ENCODE peak calls at places on chromosomes 7 and 10, in eight cellular contexts. I is brain microvascular endothelial cell, Z is neural progenitor cell, Y is cardiac muscle cell, W is left ventricle myocardium inferior, K is NT2/D1, M is sigmoid colon, X is mammary epithelial cell. R is an unnamed sample.
A peak's percentile ranks its signal among the peaks of the same experiment; 100 is the strongest.

GRCh38 chr10:13184726-13185514 is 23.6 kb downstream of the MCM10 start:
- DNase-seq in I (no peak), Z (no peak), Y (no peak), W (no peak), K (no peak), M (peak; percentile 69), X (no peak), R (no peak)

GRCh38 chr7:26292768-26293560 is 1.3 kb downstream of the SNX10 start:
- DNase-seq in I (no peak), Z (peak; percentile 30), Y (no peak), W (no peak), K (no peak), M (no peak), X (no peak), R (no peak)

GRCh38 chr7:100884741-100885439 is 4.6 kb downstream of the UFSP1 start:
- DNase-seq in I (no peak), Z (no peak), Y (no peak), W (no peak), K (no peak), M (no peak), X (no peak), R (no peak)

GRCh38 chr7:30179016-30179436 is 44.2 kb downstream of the MTURN start:
- DNase-seq in I (no peak), Z (no peak), Y (no peak), W (no peak), K (no peak), M (no peak), X (no peak), R (no peak)

GRCh38 chr10:110268931-110269640 is 35.6 kb downstream of the SMNDC1 start:
- DNase-seq in I (no peak), Z (no peak), Y (peak; percentile 7), W (no peak), K (no peak), M (no peak), X (no peak), R (no peak)

GRCh38 chr7:152564656-152565055 is 111.3 kb downstream of the XRCC2 start:
- DNase-seq in I (no peak), Z (no peak), Y (no peak), W (no peak), K (no peak), M (no peak), X (no peak), R (no peak)

GRCh38 chr10:34528320-34528719 is 286.8 kb downstream of the PARD3 start:
- DNase-seq in I (peak; percentile 96), Z (peak; percentile 64), Y (peak; percentile 95), W (no peak), K (peak; percentile 85), M (no peak), X (peak; percentile 91), R (no peak)

GRCh38 chr7:94396044-94396443 is 1.3 kb downstream of the COL1A2 start:
- DNase-seq in I (peak; percentile 68), Z (peak; percentile 1), Y (peak; percentile 87), W (no peak), K (no peak), M (no peak), X (no peak), R (no peak)

GRCh38 chr10:22515009-22515408 is 169.7 kb downstream of the SPAG6 start:
- DNase-seq in I (no peak), Z (no peak), Y (no peak), W (no peak), K (no peak), M (no peak), X (no peak), R (no peak)

GRCh38 chr7:1541431-1542162 is 11.1 kb downstream of the MAFK start:
- DNase-seq in I (no peak), Z (no peak), Y (no peak), W (no peak), K (no peak), M (peak; percentile 65), X (no peak), R (no peak)

GRCh38 chr7:50362712-50363282 is 58.3 kb downstream of the IKZF1 start:
- DNase-seq in I (no peak), Z (no peak), Y (no peak), W (no peak), K (no peak), M (no peak), X (no peak), R (no peak)
- H3K36me3 ChIP-seq in I (no peaks in the 10 kb centered on the region), Z (no peaks in the 10 kb centered on the region), Y (no peaks in the 10 kb centered on the region), W (no peaks in the 10 kb centered on the region), K (no peaks in the 10 kb centered on the region), M (no peaks in the 10 kb centered on the region), X (no peaks in the 10 kb centered on the region), R (no peaks in the 10 kb centered on the region)

GRCh38 chr7:151074817-151075661 is 5.6 kb downstream of the FASTK start:
- DNase-seq in I (no peak), Z (no peak), Y (no peak), W (no peak), K (no peak), M (no peak), X (no peak), R (peak; percentile 56)
- H3K36me3 ChIP-seq in I (peaks cover 56% of the 10 kb centered on the region), Z (no peaks in the 10 kb centered on the region), Y (peaks cover 32% of the 10 kb centered on the region), W (peaks cover 63% of the 10 kb centered on the region), K (peaks cover 79% of the 10 kb centered on the region), M (peaks cover 56% of the 10 kb centered on the region), X (peaks cover 7% of the 10 kb centered on the region), R (peaks cover 65% of the 10 kb centered on the region)

DNA sequence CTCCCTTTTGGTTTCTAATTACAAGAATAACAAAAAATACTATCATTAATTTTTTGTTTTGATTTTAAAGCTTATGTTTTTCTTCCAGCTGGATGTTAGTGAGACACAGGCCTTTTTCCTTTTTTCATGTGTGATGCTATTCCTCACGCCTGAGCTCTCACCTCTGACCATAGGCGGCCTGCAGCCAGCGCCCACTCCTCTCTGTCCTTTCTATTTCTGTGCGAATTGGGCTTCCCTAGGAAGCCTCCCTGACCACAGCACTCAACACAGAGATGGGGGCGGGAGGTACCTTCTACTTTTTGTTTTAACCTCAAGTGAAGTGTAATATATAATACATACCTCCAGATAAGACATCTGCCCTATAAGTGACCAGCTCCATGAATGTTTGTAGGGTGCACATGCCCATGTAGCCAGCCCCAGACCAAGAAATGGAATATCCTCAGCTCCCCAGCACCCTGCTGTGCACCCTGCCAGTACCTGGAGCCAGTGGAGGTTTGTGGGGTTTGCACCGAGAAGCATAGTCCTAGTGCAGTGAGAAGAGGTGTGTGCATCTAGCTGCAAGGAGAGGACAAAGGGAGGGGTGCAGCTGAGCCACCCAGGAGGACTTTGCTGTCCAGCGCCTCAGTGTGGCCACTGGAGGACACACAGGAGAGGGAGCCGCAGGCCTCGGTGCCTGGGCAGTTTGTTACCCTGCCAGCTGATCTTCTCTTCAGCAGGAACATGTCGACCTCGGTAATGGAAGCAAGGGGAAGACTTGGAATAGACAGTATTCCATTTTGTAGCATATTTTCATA is 38.5 kb downstream of the BNIP3 start:
- DNase-seq in I (no peak), Z (peak; percentile 71), Y (peak; percentile 20), W (no peak), K (peak; percentile 20), M (no peak), X (no peak), R (peak; percentile 51)
- H3K36me3 ChIP-seq in I (peaks cover 20% of the 10 kb centered on the region), Z (no peaks in the 10 kb centered on the region), Y (peaks cover 41% of the 10 kb centered on the region), W (peaks cover 79% of the 10 kb centered on the region), K (peaks cover 85% of the 10 kb centered on the region), M (peaks cover 32% of the 10 kb centered on the region), X (peaks cover 14% of the 10 kb centered on the region), R (peaks cover 64% of the 10 kb centered on the region)

GRCh38 chr7:155455776-155456516 is 2.0 kb upstream of the EN2 start:
- DNase-seq in I (no peak), Z (no peak), Y (no peak), W (no peak), K (no peak), M (no peak), X (no peak), R (peak; percentile 52)
- H3K36me3 ChIP-seq in I (no peaks in the 10 kb centered on the region), Z (no peaks in the 10 kb centered on the region), Y (no peaks in the 10 kb centered on the region), W (no peaks in the 10 kb centered on the region), K (no peaks in the 10 kb centered on the region), M (no peaks in the 10 kb centered on the region), X (no peaks in the 10 kb centered on the region), R (no peaks in the 10 kb centered on the region)

DNA sequence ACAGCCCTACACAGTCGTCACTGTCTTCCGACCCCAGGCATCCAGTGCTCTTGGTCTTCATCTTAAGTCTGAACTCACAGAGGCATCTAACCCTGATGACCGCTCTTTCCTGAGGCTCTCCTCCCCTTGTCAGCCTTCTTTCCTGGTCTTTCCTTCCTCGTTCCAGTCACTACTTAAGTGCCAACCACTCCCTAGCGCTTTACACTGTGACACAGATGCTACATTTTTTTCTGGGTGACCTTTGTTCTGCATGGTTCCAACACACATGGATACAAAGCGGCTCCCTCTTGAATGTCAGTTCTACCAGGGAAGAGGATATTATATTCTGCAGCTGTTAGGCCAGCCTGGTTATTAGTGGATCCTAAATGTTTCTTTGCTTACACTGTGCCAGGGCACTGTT is 12.7 kb downstream of the YWHAG start:
- DNase-seq in I (no peak), Z (no peak), Y (no peak), W (no peak), K (no peak), M (peak; percentile 11), X (no peak), R (no peak)
- H3K36me3 ChIP-seq in I (peaks cover 68% of the 10 kb centered on the region), Z (peaks cover 9% of the 10 kb centered on the region), Y (peaks cover 30% of the 10 kb centered on the region), W (peaks cover 80% of the 10 kb centered on the region), K (peaks cover 85% of the 10 kb centered on the region), M (peaks cover 28% of the 10 kb centered on the region), X (peaks cover 43% of the 10 kb centered on the region), R (peaks cover 64% of the 10 kb centered on the region)

DNA sequence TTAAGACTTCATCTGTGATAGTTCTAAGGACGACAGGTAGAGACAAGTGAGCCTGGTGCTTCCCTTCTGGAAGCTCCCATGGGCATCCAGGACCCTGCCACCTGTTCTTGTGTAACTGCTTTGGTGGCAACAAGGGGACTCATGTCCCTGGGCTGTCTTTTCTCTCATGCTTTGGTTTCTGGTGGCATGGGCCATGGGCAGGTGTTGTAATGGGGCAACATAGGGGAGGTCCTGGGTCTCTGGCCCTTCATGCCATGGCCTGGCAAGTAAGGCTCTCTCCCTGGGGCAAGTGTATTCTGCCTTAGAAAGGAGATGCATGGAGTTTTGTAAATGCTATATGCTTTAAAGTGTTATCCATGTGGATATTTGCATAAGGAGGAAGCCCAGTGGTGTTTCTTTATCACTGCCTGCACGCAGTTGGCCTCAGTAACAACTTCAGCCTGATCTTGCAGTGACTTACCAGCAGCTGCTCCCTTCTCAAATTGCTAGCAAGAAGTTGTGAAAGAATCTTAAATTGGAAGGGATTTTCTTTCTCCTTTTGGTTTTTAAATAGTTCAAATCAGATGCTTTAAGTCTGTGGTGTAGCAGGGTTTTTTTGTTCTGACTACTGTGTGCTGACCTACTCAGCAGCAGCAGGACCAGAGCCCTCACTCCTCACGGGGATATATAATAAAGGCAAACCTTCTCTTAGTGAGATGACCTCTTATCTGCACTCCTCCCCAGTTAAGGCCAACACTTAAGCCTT is 39.9 kb downstream of the OGDH start:
- DNase-seq in I (no peak), Z (no peak), Y (no peak), W (no peak), K (no peak), M (no peak), X (no peak), R (no peak)
- H3K36me3 ChIP-seq in I (peaks cover 9% of the 10 kb centered on the region), Z (no peaks in the 10 kb centered on the region), Y (peaks cover 21% of the 10 kb centered on the region), W (peaks cover 51% of the 10 kb centered on the region), K (peaks cover 70% of the 10 kb centered on the region), M (peaks cover 15% of the 10 kb centered on the region), X (peaks cover 12% of the 10 kb centered on the region), R (peaks cover 44% of the 10 kb centered on the region)

GRCh38 chr10:27513451-27514191 is 9.5 kb downstream of the RAB18 start:
- DNase-seq in I (peak; percentile 10), Z (no peak), Y (peak; percentile 53), W (no peak), K (no peak), M (no peak), X (peak; percentile 58), R (no peak)
- H3K36me3 ChIP-seq in I (peaks cover 16% of the 10 kb centered on the region), Z (no peaks in the 10 kb centered on the region), Y (peaks cover 9% of the 10 kb centered on the region), W (peaks cover 21% of the 10 kb centered on the region), K (peaks cover 59% of the 10 kb centered on the region), M (no peaks in the 10 kb centered on the region), X (peaks cover 18% of the 10 kb centered on the region), R (peaks cover 36% of the 10 kb centered on the region)

GRCh38 chr7:75555736-75556135 is 63.6 kb downstream of the SPDYE5 start:
- DNase-seq in I (no peak), Z (no peak), Y (no peak), W (no peak), K (no peak), M (no peak), X (no peak), R (no peak)
- H3K36me3 ChIP-seq in I (no peaks in the 10 kb centered on the region), Z (peaks cover 11% of the 10 kb centered on the region), Y (peaks cover 36% of the 10 kb centered on the region), W (peaks cover 98% of the 10 kb centered on the region), K (peaks cover 64% of the 10 kb centered on the region), M (peaks cover 27% of the 10 kb centered on the region), X (no peaks in the 10 kb centered on the region), R (peaks cover 85% of the 10 kb centered on the region)

R was measured in upper lobe of right lung.